ENCODE peak calls at places on chromosomes 12 and 14, in eight cellular contexts. L is stimulated activated naive CD4-positive, alpha-beta T cell treated with Interleukin-2 at 50 U/mL for 16 hours; B is ovary; M is GM03348; U is NCI-H345; X is tibial nerve; P is activated CD4-positive, CD25-positive, alpha-beta regulatory T cell; T is ecto neural progenitor cell. A is an unnamed sample.

GRCh38 chr12:7667025-7667575 is 1.4 kb upstream of the APOBEC1 start:
- DNase-seq in T (no peak), B (no peak), U (no peak), P (no peak), X (no peak), M (peak; percentile 53), L (no peak), A (no peak)

GRCh38 chr14:94805726-94806288 is 35.9 kb upstream of the GSC start:
- DNase-seq in M (no peak), B (no peak), P (no peak), U (no peak), X (no peak), T (no peak), L (no peak), A (no peak)

GRCh38 chr14:91330846-91331245 is 86.3 kb upstream of the GPR68 start:
- DNase-seq in L (peak; percentile 10), B (no peak), X (no peak), T (no peak), M (no peak), U (no peak), P (no peak), A (no peak)

GRCh38 chr14:72518809-72519377 is 375.0 kb downstream of the DPF3 start:
- DNase-seq in U (no peak), X (no peak), B (no peak), T (no peak), M (no peak), P (no peak), L (peak; percentile 31), A (no peak)

GRCh38 chr14:26286066-26286791 is 311.6 kb downstream of the NOVA1 start:
- DNase-seq in T (no peak), L (no peak), B (no peak), M (peak; percentile 2), P (no peak), U (peak; percentile 53), X (no peak), A (no peak)

GRCh38 chr12:97837401-97837800 is 374.8 kb downstream of the RMST start:
- DNase-seq in B (no peak), X (no peak), T (no peak), L (no peak), P (no peak), U (no peak), M (no peak), A (no peak)

GRCh38 chr14:69500096-69500495 is 15.6 kb downstream of the PLEKHD1 start:
- DNase-seq in X (no peak), P (no peak), L (no peak), T (no peak), B (no peak), U (no peak), M (no peak), A (no peak)

GRCh38 chr12:124769881-124770512 is 93.7 kb downstream of the SCARB1 start:
- DNase-seq in M (no peak), P (no peak), L (no peak), B (no peak), U (no peak), T (no peak), X (no peak), A (no peak)

GRCh38 chr12:99119449-99119848 is 474.4 kb downstream of the APAF1 start:
- DNase-seq in L (no peak), M (no peak), P (no peak), T (no peak), X (no peak), U (no peak), B (no peak), A (no peak)

GRCh38 chr14:23559010-23559920 is 3.2 kb downstream of the THTPA start:
- DNase-seq in M (peak; percentile 82), U (peak; percentile 53), P (peak; percentile 49), B (peak; percentile 51), L (peak; percentile 61), X (no peak), T (peak; percentile 84), A (no peak)

GRCh38 chr12:45324391-45324790 is 108.5 kb downstream of the ANO6 start:
- DNase-seq in L (no peak), T (no peak), X (no peak), P (no peak), M (no peak), U (no peak), B (no peak), A (no peak)

GRCh38 chr14:76699209-76699608 is 62.1 kb upstream of the VASH1 start:
- DNase-seq in M (no peak), X (no peak), P (no peak), U (no peak), L (no peak), T (no peak), B (no peak), A (no peak)

GRCh38 chr14:92690171-92691011 is 58.0 kb downstream of the LGMN start:
- DNase-seq in U (peak; percentile 74), T (no peak), L (no peak), X (no peak), B (no peak), M (peak; percentile 41), P (no peak), A (no peak)

GRCh38 chr14:58599707-58600106 is 38.1 kb upstream of the DACT1 start:
- DNase-seq in T (no peak), B (no peak), M (no peak), U (no peak), L (no peak), X (no peak), P (no peak), A (no peak)